ENCODE peak calls at places on chromosomes 16 and 17, in seven cellular contexts. O, V, E, C, B, X and A are unnamed samples. For H3K27me3, the result is how much of the 10 kb centered on the place peaks cover.

GRCh38 chr16:46903255-46903905 is 19.2 kb downstream of the GPT2 start:
- DNase-seq in O (no peak), V (no peak), E (no peak), C (no peak), B (no peak), X (no peak), A (no peak)

GRCh38 chr16:67542464-67542863 is 13.8 kb downstream of the RIPOR1 start:
- DNase-seq in O (peak), V (no peak), E (peak), C (no peak), B (peak), X (peak), A (peak)

GRCh38 chr17:45785373-45786193 is 1.5 kb downstream of the CRHR1 start:
- DNase-seq in O (no peak), V (no peak), E (no peak), C (no peak), B (no peak), X (no peak), A (no peak)

GRCh38 chr17:4247361-4247980 is 16.3 kb downstream of the ANKFY1 start:
- DNase-seq in O (no peak), V (no peak), E (no peak), C (no peak), B (no peak), X (no peak), A (no peak)

GRCh38 chr17:69428252-69428980 is 13.9 kb downstream of the MAP2K6 start:
- DNase-seq in O (no peak), V (no peak), E (no peak), C (no peak), B (no peak), X (no peak), A (no peak)

GRCh38 chr16:8751481-8752311 is 45.7 kb downstream of the TMEM186 start:
- DNase-seq in O (peak), V (no peak), E (no peak), C (peak), B (peak), X (no peak), A (peak)

GRCh38 chr17:51711581-51711980 is 446.9 kb downstream of the CA10 start:
- DNase-seq in O (no peak), V (no peak), E (no peak), C (no peak), B (no peak), X (no peak), A (no peak)

GRCh38 chr16:58459344-58460218 is 40.4 kb upstream of the NDRG4 start:
- DNase-seq in O (peak), V (no peak), E (no peak), C (no peak), B (peak), X (no peak), A (peak)

GRCh38 chr16:66616592-66616991 is 12.1 kb downstream of the CMTM3 start:
- DNase-seq in O (peak), V (no peak), E (no peak), C (no peak), B (peak), X (no peak), A (no peak)

GRCh38 chr17:76659928-76660614 is 16.5 kb upstream of the ST6GALNAC1 start:
- DNase-seq in O (peak), V (no peak), E (no peak), C (no peak), B (peak), X (no peak), A (no peak)

GRCh38 chr16:58635502-58635901 is 5.9 kb upstream of the CNOT1 start:
- DNase-seq in O (no peak), V (no peak), E (no peak), C (no peak), B (no peak), X (no peak), A (no peak)

GRCh38 chr16:22141746-22142145 is 20.6 kb upstream of the SDR42E2 start:
- DNase-seq in O (peak), V (no peak), E (no peak), C (no peak), B (peak), X (no peak), A (no peak)

GRCh38 chr17:74435775-74436359 is 4.0 kb downstream of the GPRC5C start:
- DNase-seq in O (no peak), V (no peak), E (no peak), C (peak), B (no peak), X (no peak), A (no peak)

GRCh38 chr17:17579691-17580090 is 11.8 kb downstream of the PEMT start:
- DNase-seq in O (no peak), V (no peak), E (no peak), C (no peak), B (no peak), X (no peak), A (no peak)

GRCh38 chr16:19601083-19601976 is 45.8 kb downstream of the VPS35L start:
- DNase-seq in O (peak), V (no peak), E (no peak), C (no peak), B (peak), X (no peak), A (peak)

GRCh38 chr16:3485821-3486505 is 9.3 kb downstream of the C16orf90 start:
- DNase-seq in O (no peak), V (no peak), E (peak), C (no peak), B (no peak), X (no peak), A (no peak)

GRCh38 chr16:3486506-3487215 is 8.6 kb downstream of the C16orf90 start:
- DNase-seq in O (no peak), V (no peak), E (peak), C (no peak), B (no peak), X (no peak), A (no peak)

GRCh38 chr16:3485097-3485470 is 10.2 kb downstream of the C16orf90 start:
- DNase-seq in O (no peak), V (no peak), E (no peak), C (no peak), B (no peak), X (no peak), A (no peak)

GRCh38 chr16:3488801-3489200 is 6.5 kb downstream of the C16orf90 start:
- DNase-seq in O (no peak), V (no peak), E (no peak), C (no peak), B (no peak), X (no peak), A (peak)

DNA sequence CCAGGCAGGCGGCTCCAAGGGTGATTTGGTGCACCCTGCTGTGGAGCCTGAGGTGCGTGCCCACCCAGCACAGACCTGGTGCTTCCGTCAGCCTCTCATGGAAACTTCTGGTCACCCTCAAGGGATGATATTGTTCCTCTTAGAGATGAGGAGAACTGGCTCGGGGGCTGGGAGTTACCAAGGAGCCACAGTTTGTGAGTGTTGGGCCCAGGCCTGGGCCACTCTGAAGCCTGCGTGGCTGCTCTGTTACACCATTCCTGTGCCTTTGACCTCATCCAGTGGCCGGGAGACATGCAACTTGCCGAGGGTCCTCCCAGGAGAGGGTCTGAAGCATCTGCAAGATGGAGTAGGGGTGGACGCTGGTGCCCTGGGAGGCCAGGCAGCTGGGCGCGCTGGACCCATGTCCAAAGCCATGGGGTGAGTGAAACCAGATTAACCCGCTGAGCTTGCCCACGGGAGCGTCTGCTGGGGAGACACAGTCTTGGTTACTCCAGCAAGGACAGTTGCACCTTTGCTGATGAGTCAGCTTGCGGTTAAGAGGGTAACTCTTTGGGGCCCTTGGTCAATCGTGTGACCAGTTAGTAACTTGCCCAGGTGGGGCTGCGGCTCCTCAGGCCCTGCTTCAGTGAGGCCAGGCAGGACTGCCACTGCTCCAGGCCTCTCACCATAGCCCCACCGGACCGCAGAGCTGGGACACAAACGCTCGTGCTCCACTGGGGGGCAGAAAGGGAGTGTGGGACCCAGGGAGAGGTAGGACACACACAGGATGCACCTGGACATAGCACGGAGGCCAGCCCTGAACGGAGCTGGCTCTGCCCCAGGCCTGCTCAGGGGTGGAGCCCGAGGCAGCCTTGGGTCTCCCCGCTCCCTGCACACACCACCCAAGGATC is 7.5 kb downstream of the C16orf90 start:
- DNase-seq in O (no peak), V (no peak), E (no peak), C (no peak), B (no peak), X (no peak), A (no peak)
- H3K27ac ChIP-seq in O (no peak), V (no peak), E (no peak), C (no peak), B (no peak), X (no peak), A (no peak)

GRCh38 chr16:27242398-27242797 is 26.2 kb downstream of the NSMCE1 start:
- DNase-seq in O (no peak), V (no peak), E (peak), C (no peak), B (no peak), X (no peak), A (no peak)
- H3K4me3 ChIP-seq in O (peak), V (no peak), E (no peak), C (no peak), B (no peak), X (peak), A (peak)

GRCh38 chr17:47852113-47852949 is 1.4 kb upstream of the SP6 start:
- DNase-seq in O (peak), V (no peak), E (no peak), C (no peak), B (no peak), X (no peak), A (no peak)
- H3K27me3 ChIP-seq in O (under half), V (under half), E (under half), C (under half), B (half or more), X (half or more), A (half or more)

DNA sequence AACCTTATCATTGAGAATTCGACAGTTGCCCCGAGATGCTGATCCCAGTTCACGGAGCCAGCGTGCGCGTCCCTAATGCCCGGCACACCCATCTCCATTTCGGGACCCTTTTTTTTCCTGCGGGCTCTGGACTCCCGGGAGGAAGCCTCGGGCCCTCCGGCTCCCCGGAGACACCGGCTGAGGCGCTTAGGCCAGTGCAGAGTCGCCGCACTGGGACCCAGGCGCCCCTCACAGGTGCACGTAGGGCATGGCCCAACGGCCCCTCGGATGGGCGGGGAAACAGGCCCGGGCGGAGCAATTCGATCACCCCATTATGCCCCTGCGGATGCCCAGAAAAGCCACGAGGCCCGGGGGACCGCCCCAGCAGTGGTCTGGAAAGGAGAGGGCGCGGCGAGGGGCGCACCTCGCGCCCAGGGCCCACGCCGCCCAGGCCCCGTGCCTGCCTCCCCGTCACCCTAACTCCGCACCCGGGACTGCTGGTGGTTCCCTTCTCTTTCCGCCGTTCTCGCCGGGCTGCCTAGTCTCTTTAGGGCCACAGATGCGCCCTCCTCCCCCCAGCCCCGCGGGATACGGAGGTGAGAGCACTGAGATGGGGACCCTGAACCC is 18.5 kb upstream of the ZFHX3 start:
- DNase-seq in O (no peak), V (no peak), E (peak), C (no peak), B (no peak), X (no peak), A (no peak)
- H3K27ac ChIP-seq in O (no peak), V (peak), E (peak), C (peak), B (no peak), X (peak), A (no peak)

GRCh38 chr17:78746263-78746948 is 35.7 kb downstream of the CYTH1 start:
- DNase-seq in O (no peak), V (no peak), E (no peak), C (no peak), B (no peak), X (no peak), A (no peak)

GRCh38 chr17:78747479-78747878 is 34.6 kb downstream of the CYTH1 start:
- DNase-seq in O (peak), V (no peak), E (no peak), C (no peak), B (no peak), X (no peak), A (no peak)

GRCh38 chr17:78746949-78747269 is 35.2 kb downstream of the CYTH1 start:
- DNase-seq in O (no peak), V (no peak), E (no peak), C (no peak), B (no peak), X (no peak), A (no peak)

GRCh38 chr17:78748730-78749317 is 33.2 kb downstream of the CYTH1 start:
- DNase-seq in O (peak), V (no peak), E (peak), C (peak), B (peak), X (peak), A (no peak)

DNA sequence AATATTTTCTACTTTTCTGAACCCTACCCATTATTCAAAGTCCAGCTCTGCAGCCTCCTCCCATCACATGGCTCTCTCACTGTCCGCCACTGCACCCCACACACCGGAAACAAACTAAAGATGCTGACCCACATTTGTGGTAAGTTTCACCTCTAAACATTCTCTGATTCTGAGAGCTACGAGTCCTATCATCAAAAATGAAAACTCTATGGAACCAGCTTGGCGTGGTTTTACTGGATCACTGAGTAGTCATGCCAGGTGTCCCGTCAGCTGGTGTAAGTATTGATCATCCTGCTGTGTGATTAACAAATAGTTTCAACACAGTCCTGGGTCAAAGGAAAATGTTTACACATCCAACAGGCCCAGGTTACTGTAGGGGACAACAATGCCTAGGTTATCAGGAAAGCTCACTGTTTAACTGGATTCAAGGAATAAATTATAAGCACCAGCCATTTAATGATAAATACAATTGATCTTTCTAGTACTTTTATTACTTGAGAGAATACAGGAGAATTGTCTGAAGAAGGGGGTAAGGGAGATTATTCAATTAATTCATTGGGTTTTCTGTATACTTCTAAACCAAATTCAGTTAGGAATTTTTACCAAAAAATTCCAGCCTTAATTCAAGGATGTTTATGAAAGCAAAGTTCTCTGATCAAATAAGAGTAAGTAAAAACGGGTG is 33.9 kb downstream of the CYTH1 start:
- DNase-seq in O (peak), V (no peak), E (no peak), C (peak), B (no peak), X (no peak), A (no peak)
- H3K4me3 ChIP-seq in O (peak), V (no peak), E (no peak), C (no peak), B (no peak), X (no peak), A (no peak)

GRCh38 chr17:58280480-58281217 is at the start of gene MPO:
- DNase-seq in O (no peak), V (no peak), E (no peak), C (no peak), B (no peak), X (no peak), A (no peak)
- H3K27me3 ChIP-seq in O (under half), V (under half), E (under half), C (under half), B (under half), X (under half), A (under half)

GRCh38 chr17:41891135-41892065 is 26.2 kb upstream of the KLHL11 start:
- DNase-seq in O (no peak), V (no peak), E (no peak), C (no peak), B (no peak), X (no peak), A (no peak)

GRCh38 chr17:41896726-41897125 is 22.0 kb downstream of the ACLY start:
- DNase-seq in O (no peak), V (no peak), E (no peak), C (no peak), B (no peak), X (no peak), A (no peak)

GRCh38 chr17:41893384-41893783 is 25.4 kb downstream of the ACLY start:
- DNase-seq in O (no peak), V (no peak), E (no peak), C (no peak), B (no peak), X (no peak), A (no peak)

GRCh38 chr17:41894791-41895331 is 23.9 kb downstream of the ACLY start:
- DNase-seq in O (peak), V (no peak), E (no peak), C (no peak), B (peak), X (no peak), A (no peak)

DNA sequence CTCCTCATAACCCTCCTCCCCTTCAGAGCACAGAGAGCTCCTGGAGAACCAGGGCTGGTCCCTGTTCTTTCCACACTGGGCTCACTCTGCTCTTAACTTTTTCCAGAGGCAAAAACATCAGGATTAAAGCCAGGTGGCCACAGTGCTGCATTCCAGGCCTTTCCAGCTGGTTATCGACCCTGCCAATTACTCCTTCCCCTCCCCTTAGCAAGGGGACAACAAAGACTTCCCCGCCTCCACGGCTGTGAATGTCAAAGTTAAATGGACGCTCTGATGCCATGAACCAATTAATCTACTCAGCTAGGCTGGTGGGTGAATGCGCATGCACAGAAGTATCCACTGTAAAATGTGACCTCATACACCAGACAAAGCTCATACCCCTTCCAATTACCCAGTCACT is 23.1 kb downstream of the ACLY start:
- DNase-seq in O (peak), V (no peak), E (no peak), C (peak), B (peak), X (no peak), A (no peak)
- H3K27ac ChIP-seq in O (peak), V (no peak), E (no peak), C (peak), B (peak), X (peak), A (no peak)

GRCh38 chr17:8289103-8289397 is 580 bp downstream of the RANGRF start:
- DNase-seq in O (no peak), V (no peak), E (peak), C (peak), B (no peak), X (no peak), A (peak)

GRCh38 chr17:8292639-8293395 is 2.4 kb downstream of the SLC25A35 start:
- DNase-seq in O (no peak), V (no peak), E (no peak), C (no peak), B (no peak), X (no peak), A (no peak)

GRCh38 chr17:8294814-8295316 is 335 bp downstream of the SLC25A35 start:
- DNase-seq in O (no peak), V (no peak), E (no peak), C (no peak), B (no peak), X (no peak), A (no peak)

GRCh38 chr17:8290043-8290442 is 1.6 kb downstream of the RANGRF start:
- DNase-seq in O (peak), V (no peak), E (no peak), C (no peak), B (no peak), X (no peak), A (no peak)

GRCh38 chr17:8294361-8294760 is 839 bp downstream of the SLC25A35 start:
- DNase-seq in O (no peak), V (no peak), E (no peak), C (no peak), B (no peak), X (no peak), A (no peak)
- H3K4me3 ChIP-seq in O (peak), V (no peak), E (no peak), C (no peak), B (peak), X (peak), A (no peak)

DNA sequence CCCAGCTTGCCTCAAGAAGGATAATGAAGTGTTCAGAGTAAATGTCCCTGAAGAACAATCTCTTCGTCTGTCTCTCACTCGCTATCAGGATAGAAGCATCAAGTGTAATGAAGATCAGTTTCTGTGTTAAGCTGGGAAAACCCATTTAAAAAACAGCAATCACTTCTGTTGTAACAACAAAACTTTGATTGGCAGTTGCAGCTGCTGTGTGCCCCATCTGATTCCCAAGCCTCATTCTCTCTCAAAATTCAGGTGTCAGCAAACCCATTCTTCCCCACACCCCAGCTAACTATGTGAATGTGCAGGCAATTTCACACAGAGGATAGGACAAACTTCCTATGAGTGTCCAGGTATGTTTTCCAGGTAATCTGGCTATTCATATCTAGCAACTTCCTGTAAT is 2.4 kb upstream of the HNF1B start:
- DNase-seq in O (no peak), V (no peak), E (no peak), C (no peak), B (no peak), X (no peak), A (no peak)
- H3K27me3 ChIP-seq in O (half or more), V (half or more), E (under half), C (under half), B (half or more), X (half or more), A (under half)

GRCh38 chr17:48617515-48618365 is 2.6 kb upstream of the HOXB8 start:
- DNase-seq in O (peak), V (peak), E (no peak), C (no peak), B (no peak), X (no peak), A (no peak)
- H3K27ac ChIP-seq in O (no peak), V (no peak), E (no peak), C (no peak), B (no peak), X (no peak), A (no peak)